ENCODE peak calls at places on chromosomes 1 and 21, in seven cellular contexts. S is SK-N-SH, N is GM12878, W is HCT116, O is K562, Z is H1, M is HepG2. X is an unnamed sample.
A peak's percentile ranks its signal among the peaks of the same experiment; 100 is the strongest.

GRCh38 chr1:28592314-28593071 is 428 bp downstream of the RAB42 start:
- DNase-seq in N (no peak), W (no peak), S (peak; percentile 79), M (no peak), O (peak; percentile 69), Z (no peak), X (no peak)

GRCh38 chr21:42056468-42056867 is 14.6 kb upstream of the UMODL1 start:
- DNase-seq in W (no peak), Z (no peak), N (no peak), S (no peak), M (no peak), O (no peak), X (no peak)

GRCh38 chr1:181140891-181141290 is 52.4 kb downstream of the IER5 start:
- DNase-seq in N (no peak), Z (no peak), M (no peak), S (no peak), W (no peak), O (no peak), X (no peak)

GRCh38 chr1:199272107-199272506 is 633.3 kb downstream of the PTPRC start:
- DNase-seq in S (no peak), Z (no peak), M (no peak), N (no peak), O (no peak), W (no peak), X (no peak)

GRCh38 chr1:66401244-66401643 is 132.7 kb upstream of the SGIP1 start:
- DNase-seq in S (no peak), O (no peak), W (no peak), M (no peak), Z (no peak), N (no peak), X (no peak)

GRCh38 chr1:204744102-204744501 is 58.6 kb upstream of the LRRN2 start:
- DNase-seq in O (no peak), M (no peak), N (no peak), S (peak; percentile 79), Z (no peak), W (no peak), X (no peak)

GRCh38 chr1:3073520-3074296 is 4.7 kb downstream of the PRDM16 start:
- DNase-seq in Z (no peak), W (no peak), M (no peak), N (no peak), S (no peak), O (no peak), X (no peak)

GRCh38 chr21:42770717-42771502 is 108.4 kb downstream of the WDR4 start:
- DNase-seq in Z (no peak), O (no peak), S (no peak), N (no peak), M (no peak), W (no peak), X (no peak)

GRCh38 chr1:212967767-212968166 is 17.4 kb downstream of the VASH2 start:
- DNase-seq in W (peak; percentile 34), S (peak; percentile 57), N (no peak), Z (peak; percentile 61), M (peak; percentile 45), O (peak; percentile 82), X (no peak)

GRCh38 chr1:99702221-99702620 is 56.3 kb downstream of the PALMD start:
- DNase-seq in S (no peak), O (no peak), Z (no peak), M (no peak), N (no peak), W (no peak), X (no peak)

GRCh38 chr1:116571215-116571919 is 541 bp upstream of the CD58 start:
- DNase-seq in N (no peak), S (peak; percentile 49), M (no peak), O (peak; percentile 35), W (no peak), Z (no peak), X (no peak)

GRCh38 chr1:22428672-22429071 is 23.0 kb upstream of the ZBTB40 start:
- DNase-seq in W (peak; percentile 69), O (peak; percentile 85), M (peak; percentile 75), Z (no peak), N (peak; percentile 46), S (peak; percentile 47), X (no peak)

GRCh38 chr21:44657635-44658183 is at the start of gene KRTAP12-3:
- DNase-seq in W (no peak), Z (no peak), O (no peak), M (no peak), S (no peak), N (no peak), X (no peak)

GRCh38 chr1:221937155-221937953 is 195.5 kb upstream of the DUSP10 start:
- DNase-seq in W (no peak), N (peak; percentile 77), S (no peak), Z (no peak), M (no peak), O (no peak), X (no peak)

GRCh38 chr21:21750124-21750825 is 752.1 kb downstream of the NCAM2 start:
- DNase-seq in S (peak; percentile 5), N (no peak), M (no peak), W (no peak), Z (no peak), O (no peak), X (no peak)

GRCh38 chr1:235892734-235893413 is 26.2 kb upstream of the LYST start:
- DNase-seq in O (no peak), Z (no peak), W (no peak), S (no peak), N (no peak), M (peak; percentile 83), X (no peak)

GRCh38 chr1:97091679-97092078 is 370.1 kb downstream of the PTBP2 start:
- DNase-seq in W (no peak), N (no peak), M (no peak), Z (no peak), S (peak; percentile 15), O (no peak), X (no peak)

GRCh38 chr1:193142409-193142808 is 20.6 kb downstream of the CDC73 start:
- DNase-seq in N (no peak), O (no peak), W (no peak), M (no peak), S (no peak), Z (no peak), X (no peak)

GRCh38 chr21:29538115-29538514 is 239.4 kb downstream of the BACH1 start:
- DNase-seq in M (no peak), W (no peak), Z (no peak), S (no peak), O (no peak), N (no peak), X (no peak)

GRCh38 chr1:17922833-17923232 is 167.7 kb downstream of the ACTL8 start:
- DNase-seq in O (peak; percentile 57), M (peak; percentile 41), Z (peak; percentile 15), S (peak; percentile 71), W (peak; percentile 24), N (no peak), X (peak; percentile 13)

GRCh38 chr1:242525360-242525722 is 844 bp upstream of the PLD5 start:
- DNase-seq in M (no peak), N (no peak), S (peak; percentile 47), Z (no peak), O (no peak), W (no peak), X (no peak)

GRCh38 chr1:12047120-12047876 is 15.8 kb upstream of the TNFRSF8 start:
- DNase-seq in W (no peak), O (no peak), M (no peak), N (peak; percentile 94), Z (no peak), S (no peak), X (no peak)

DNA sequence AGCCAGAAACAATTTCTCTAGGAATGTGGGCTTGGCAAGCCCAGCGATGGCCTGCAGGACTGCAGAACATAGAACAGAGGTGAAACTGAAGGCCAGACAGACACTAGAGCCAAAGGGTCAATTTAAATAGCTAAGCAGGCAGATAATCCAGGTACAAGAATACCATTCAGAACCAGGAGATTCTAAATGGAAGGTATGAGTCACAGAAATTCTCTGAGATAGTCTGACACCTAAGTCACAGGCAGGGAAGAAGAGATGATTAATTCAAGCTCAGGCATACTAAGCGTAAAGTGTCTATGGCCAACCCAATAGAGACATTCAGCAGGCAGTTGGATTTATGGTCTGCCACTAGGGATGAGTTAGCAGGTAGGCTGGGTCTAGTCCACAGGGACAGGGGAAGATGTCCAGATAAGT is 383.6 kb downstream of the LMO4 start:
- DNase-seq in O (no peak), M (no peak), W (peak; percentile 15), N (no peak), Z (no peak), S (no peak), X (no peak)
- TF ChIP-seq JUND in O (no peak), M (no peak), W (peak; percentile 27), N (no peak), Z (no peak), S (peak; percentile 42), X (no peak)

DNA sequence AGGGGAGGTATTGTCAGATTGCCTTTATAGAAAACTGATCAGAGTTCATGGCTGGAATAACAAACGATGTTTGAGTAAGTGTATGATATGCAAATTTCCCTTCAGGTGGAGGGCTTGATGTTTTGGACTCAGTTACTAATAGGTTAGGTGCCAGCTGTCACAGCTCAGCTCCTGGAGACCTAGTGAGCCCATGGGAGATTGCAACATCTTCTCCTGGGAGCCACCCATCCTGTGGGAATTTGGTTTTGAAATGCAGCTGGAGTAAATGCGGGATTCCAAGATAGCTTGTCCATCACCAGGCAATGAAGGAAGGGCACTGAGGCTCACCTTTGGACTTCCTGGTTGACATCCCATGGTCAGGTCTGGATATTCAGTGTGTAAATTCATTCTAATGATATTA is 211.4 kb upstream of the NRIP1 start:
- DNase-seq in S (no peak), O (no peak), W (no peak), N (no peak), Z (no peak), M (no peak), X (no peak)
- TF ChIP-seq JUND in S (no peak), O (no peak), W (no peak), N (no peak), Z (no peak), M (no peak), X (no peak)

GRCh38 chr1:6785318-6785712 is at the start of gene CAMTA1:
- DNase-seq in N (no peak), W (no peak), Z (no peak), O (no peak), M (no peak), S (peak; percentile 98), X (no peak)
- TF ChIP-seq JUND in N (no peak), W (no peak), Z (no peak), O (no peak), M (no peak), S (no peak), X (no peak)

GRCh38 chr1:77133731-77134358 is 85.4 kb downstream of the PIGK start:
- DNase-seq in S (no peak), Z (no peak), W (no peak), N (no peak), O (no peak), M (no peak), X (no peak)

GRCh38 chr1:77143529-77144121 is 75.6 kb downstream of the PIGK start:
- DNase-seq in Z (no peak), N (no peak), S (peak; percentile 15), W (no peak), M (no peak), O (no peak), X (no peak)

GRCh38 chr1:77134359-77134758 is 84.9 kb downstream of the PIGK start:
- DNase-seq in N (no peak), O (no peak), Z (no peak), S (no peak), M (peak; percentile 7), W (no peak), X (no peak)

DNA sequence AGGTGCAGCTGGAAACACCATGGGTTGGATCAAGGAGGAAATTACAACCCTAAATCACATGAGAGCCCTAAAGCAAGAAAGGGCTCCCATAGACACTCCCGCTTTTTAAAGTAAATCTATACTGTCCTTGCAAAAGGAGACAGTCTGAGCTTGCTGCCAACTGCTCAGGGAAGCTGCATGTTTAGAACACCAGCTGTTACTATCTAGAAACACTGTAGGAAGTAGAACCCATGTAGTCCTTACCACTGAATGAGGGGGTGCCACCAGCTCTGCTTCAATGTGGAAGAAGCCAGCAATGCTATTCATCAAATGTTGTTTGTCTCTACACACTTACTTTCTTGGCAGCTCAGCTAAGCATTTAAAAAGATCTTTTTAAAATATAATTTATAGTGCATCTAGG is 79.8 kb downstream of the PIGK start:
- DNase-seq in W (no peak), N (no peak), O (no peak), M (no peak), S (no peak), Z (no peak), X (no peak)
- TF ChIP-seq JUND in W (no peak), N (no peak), O (no peak), M (no peak), S (no peak), Z (no peak), X (no peak)